ENCODE peak calls at places on chromosomes 11 and 22, in five cellular contexts. S, W, M, Y and R are unnamed samples.

GRCh38 chr11:134411887-134412507 is at the start of gene B3GAT1:
- DNase-seq in S (no peak), W (peak; percentile 25), M (no peak), Y (no peak), R (no peak)

GRCh38 chr22:20968281-20968977 is 1.4 kb downstream of the AIFM3 start:
- DNase-seq in S (no peak), W (no peak), M (no peak), Y (no peak), R (no peak)

GRCh38 chr11:104522123-104522522 is 358.2 kb upstream of the PDGFD start:
- DNase-seq in S (no peak), W (no peak), M (no peak), Y (no peak), R (no peak)

GRCh38 chr22:28798810-28799124 is 1.6 kb downstream of the XBP1 start:
- DNase-seq in S (no peak), W (no peak), M (no peak), Y (no peak), R (no peak)

GRCh38 chr11:30760341-30760740 is 174.2 kb upstream of the MPPED2 start:
- DNase-seq in S (no peak), W (no peak), M (no peak), Y (no peak), R (no peak)

GRCh38 chr11:63908631-63909491 is 8.1 kb downstream of the RCOR2 start:
- DNase-seq in S (no peak), W (no peak), M (no peak), Y (no peak), R (no peak)

GRCh38 chr11:35066783-35067476 is 72.0 kb upstream of the CD44 start:
- DNase-seq in S (no peak), W (no peak), M (no peak), Y (no peak), R (no peak)

GRCh38 chr11:8711895-8712442 is 29.4 kb downstream of the RPL27A start:
- DNase-seq in S (no peak), W (no peak), M (no peak), Y (no peak), R (no peak)

GRCh38 chr11:134069426-134069921 is 602 bp downstream of the JAM3 start:
- DNase-seq in S (no peak), W (no peak), M (no peak), Y (no peak), R (no peak)

GRCh38 chr11:79249341-79249993 is 191.4 kb downstream of the TENM4 start:
- DNase-seq in S (no peak), W (no peak), M (no peak), Y (no peak), R (no peak)

GRCh38 chr11:746289-747175 is 732 bp upstream of the TALDO1 start:
- DNase-seq in S (no peak), W (no peak), M (peak; percentile 47), Y (no peak), R (no peak)

GRCh38 chr11:62472063-62472884 is 53.4 kb downstream of the SCGB1A1 start:
- DNase-seq in S (no peak), W (no peak), M (no peak), Y (no peak), R (no peak)

GRCh38 chr11:120332822-120333716 is 3.1 kb upstream of the ARHGEF12 start:
- DNase-seq in S (no peak), W (no peak), M (no peak), Y (no peak), R (no peak)

GRCh38 chr11:69132301-69132670 is 23.4 kb upstream of the SMIM38 start:
- DNase-seq in S (no peak), W (no peak), M (no peak), Y (no peak), R (no peak)

GRCh38 chr11:8906629-8907028 is 4.4 kb upstream of the AKIP1 start:
- DNase-seq in S (no peak), W (no peak), M (no peak), Y (no peak), R (no peak)